ENCODE peak calls at places on chromosomes 3 and 15, in ten cellular contexts. G is tibial nerve; E is esophagus muscularis mucosa; P is effector memory CD4-positive, alpha-beta T cell; Y is K562; J is A673; F is PC-9; U is body of pancreas; N is esophagus squamous epithelium; R is fibroblast of lung. Q is an unnamed sample.

GRCh38 chr3:189320511-189320910 is 148.7 kb downstream of the TPRG1 start:
- DNase-seq in R (no peak), F (no peak), G (no peak), U (no peak), E (no peak), Y (no peak), P (no peak), J (no peak), N (no peak), Q (no peak)

GRCh38 chr3:73508330-73508954 is 116.3 kb downstream of the PDZRN3 start:
- DNase-seq in Y (peak; percentile 60), G (peak; percentile 73), U (peak; percentile 59), F (no peak), R (peak; percentile 57), J (peak; percentile 65), P (no peak), N (no peak), E (peak; percentile 92), Q (peak; percentile 66)

GRCh38 chr15:77393471-77393840 is 26.4 kb downstream of the PEAK1 start:
- DNase-seq in E (no peak), N (no peak), G (no peak), J (no peak), Y (no peak), U (no peak), F (no peak), P (no peak), R (peak; percentile 60), Q (no peak)

GRCh38 chr3:167166594-167167253 is 213.4 kb downstream of the ZBBX start:
- DNase-seq in Y (no peak), J (peak; percentile 31), P (no peak), G (peak; percentile 15), E (no peak), U (no peak), R (peak; percentile 1), N (no peak), F (no peak), Q (no peak)

GRCh38 chr3:13254028-13254951 is 165.8 kb downstream of the NUP210 start:
- DNase-seq in F (no peak), G (no peak), N (no peak), U (no peak), Y (no peak), P (no peak), J (no peak), R (no peak), E (no peak), Q (no peak)

GRCh38 chr3:87771338-87772059 is 287.3 kb downstream of the CGGBP1 start:
- DNase-seq in R (peak; percentile 8), E (no peak), P (no peak), U (peak; percentile 28), Y (peak; percentile 40), F (peak; percentile 39), G (no peak), N (no peak), J (peak; percentile 61), Q (no peak)

GRCh38 chr3:123328851-123329635 is 119.8 kb downstream of the ADCY5 start:
- DNase-seq in U (peak; percentile 84), N (no peak), E (peak; percentile 94), Y (peak; percentile 67), R (peak; percentile 19), J (peak; percentile 63), P (peak; percentile 38), F (peak; percentile 42), G (peak; percentile 88), Q (peak; percentile 81)

GRCh38 chr3:168989396-168989795 is 674.1 kb downstream of the MECOM start:
- DNase-seq in P (no peak), J (no peak), U (no peak), G (no peak), Y (no peak), R (peak; percentile 40), N (no peak), F (no peak), E (no peak), Q (peak; percentile 17)

GRCh38 chr3:11077466-11077865 is 76.8 kb upstream of the HRH1 start:
- DNase-seq in J (no peak), Y (no peak), P (no peak), R (peak; percentile 56), F (no peak), G (no peak), U (no peak), E (no peak), N (no peak), Q (no peak)

GRCh38 chr15:87527416-87527815 is 729.1 kb downstream of the NTRK3 start:
- DNase-seq in F (peak; percentile 58), U (peak; percentile 21), E (no peak), N (no peak), R (peak; percentile 82), Y (no peak), G (no peak), J (no peak), P (no peak), Q (no peak)

GRCh38 chr15:99956820-99957641 is 223.8 kb upstream of the LYSMD4 start:
- DNase-seq in G (no peak), P (no peak), Y (no peak), F (no peak), J (no peak), U (no peak), N (no peak), R (no peak), E (peak; percentile 89), Q (peak; percentile 4)

GRCh38 chr3:136664771-136665170 is 87.4 kb downstream of the STAG1 start:
- DNase-seq in U (no peak), N (no peak), Y (no peak), P (no peak), E (no peak), R (peak; percentile 21), G (no peak), F (no peak), J (no peak), Q (no peak)

GRCh38 chr3:141471160-141471559 is 15.7 kb upstream of the RASA2 start:
- DNase-seq in Y (no peak), G (no peak), F (no peak), U (no peak), E (no peak), J (no peak), N (no peak), R (peak; percentile 65), P (no peak), Q (no peak)

GRCh38 chr3:20320489-20320888 is 134.5 kb upstream of the SGO1 start:
- DNase-seq in N (no peak), J (no peak), R (no peak), E (no peak), F (peak; percentile 60), G (no peak), U (peak; percentile 52), P (no peak), Y (no peak), Q (no peak)

DNA sequence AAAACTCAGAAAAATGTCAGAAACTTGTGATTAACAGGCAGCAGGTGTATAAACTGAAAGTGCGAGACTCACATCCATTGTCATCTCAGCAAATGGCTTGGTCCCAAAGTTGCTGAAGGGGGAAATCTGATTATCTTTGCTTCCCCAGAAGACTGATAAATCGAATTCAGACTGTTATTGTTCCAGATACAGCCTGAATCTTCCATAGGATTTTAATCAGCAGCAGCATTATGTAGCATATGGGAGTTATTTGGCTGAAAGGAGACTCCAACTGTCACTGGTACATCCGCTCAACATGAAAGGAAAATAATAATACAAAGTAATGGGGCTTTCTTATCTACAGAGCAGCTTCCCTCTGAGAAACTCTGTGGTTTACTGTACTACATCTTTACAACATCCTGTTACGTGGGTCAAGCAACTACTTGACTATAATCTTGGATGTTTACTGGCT is 550.4 kb upstream of the CCDC54 start:
- DNase-seq in U (no peak), G (no peak), N (no peak), R (peak; percentile 78), P (no peak), F (no peak), E (no peak), Y (no peak), J (peak; percentile 65), Q (no peak)
- H3K4me1 ChIP-seq in U (no peaks in the 10 kb centered on the region), G (peaks cover 34% of the 10 kb centered on the region), N (no peaks in the 10 kb centered on the region), R (no peaks in the 10 kb centered on the region), P (no peaks in the 10 kb centered on the region), F (no peaks in the 10 kb centered on the region), E (peaks cover 11% of the 10 kb centered on the region), Y (no peaks in the 10 kb centered on the region), J (peaks cover 31% of the 10 kb centered on the region), Q (no peaks in the 10 kb centered on the region)

DNA sequence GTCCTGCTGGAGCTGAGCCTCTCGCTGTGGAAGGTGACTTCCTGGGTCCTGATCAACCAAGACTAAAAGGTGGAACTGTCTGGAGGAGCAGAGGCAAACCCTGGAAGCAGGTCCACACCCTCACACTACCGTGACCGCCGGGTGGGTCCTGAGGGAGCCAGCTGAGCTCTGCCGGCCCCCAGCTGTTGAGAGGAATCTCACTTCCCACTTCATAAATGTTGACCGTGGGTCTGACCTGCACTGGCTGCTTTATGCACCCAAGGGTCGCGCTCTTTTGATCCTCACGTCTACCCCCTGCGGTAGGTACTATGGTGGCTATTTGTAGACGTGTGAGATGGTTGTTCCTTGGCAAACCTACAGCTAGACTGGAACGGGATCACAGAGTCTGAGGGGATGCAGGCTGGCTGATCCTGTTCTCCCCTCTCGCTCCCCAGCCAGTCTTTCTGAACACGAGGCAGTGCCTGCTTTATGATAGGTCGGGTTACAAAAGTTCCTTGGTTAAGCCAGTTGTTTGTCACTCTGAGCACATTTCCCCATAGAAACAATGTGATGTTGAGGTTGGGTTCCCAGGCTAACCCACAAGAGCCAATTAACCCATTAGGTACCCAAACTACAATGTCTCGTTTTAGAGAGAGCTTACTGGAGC is 113.0 kb upstream of the ETV5 start:
- DNase-seq in U (no peak), Y (no peak), E (no peak), J (no peak), G (no peak), P (no peak), R (no peak), F (no peak), N (no peak), Q (no peak)
- H3K4me1 ChIP-seq in U (peaks cover 8% of the 10 kb centered on the region), Y (peaks cover 4% of the 10 kb centered on the region), E (peaks cover 31% of the 10 kb centered on the region), J (peaks cover 11% of the 10 kb centered on the region), G (peaks cover 16% of the 10 kb centered on the region), P (no peaks in the 10 kb centered on the region), R (no peaks in the 10 kb centered on the region), F (peaks cover 3% of the 10 kb centered on the region), N (no peaks in the 10 kb centered on the region), Q (no peaks in the 10 kb centered on the region)

GRCh38 chr15:62903437-62903836 is 139.1 kb upstream of the TPM1 start:
- DNase-seq in E (no peak), U (no peak), F (no peak), Y (no peak), R (no peak), P (no peak), G (no peak), J (no peak), N (no peak), Q (no peak)
- H3K4me1 ChIP-seq in E (peaks cover 78% of the 10 kb centered on the region), U (peaks cover 46% of the 10 kb centered on the region), F (peaks cover 29% of the 10 kb centered on the region), Y (no peaks in the 10 kb centered on the region), R (no peaks in the 10 kb centered on the region), P (no peaks in the 10 kb centered on the region), G (peaks cover 18% of the 10 kb centered on the region), J (no peaks in the 10 kb centered on the region), N (no peaks in the 10 kb centered on the region), Q (no peaks in the 10 kb centered on the region)

GRCh38 chr15:90570643-90571042 is 40.9 kb downstream of the CRTC3 start:
- DNase-seq in N (no peak), P (no peak), G (no peak), U (no peak), R (no peak), F (no peak), Y (no peak), J (no peak), E (no peak), Q (no peak)

GRCh38 chr15:90576711-90577389 is 47.1 kb downstream of the CRTC3 start:
- DNase-seq in G (no peak), J (no peak), E (no peak), N (no peak), R (no peak), U (no peak), F (no peak), P (no peak), Y (peak; percentile 44), Q (no peak)

GRCh38 chr15:90571063-90571541 is 41.4 kb downstream of the CRTC3 start:
- DNase-seq in J (no peak), U (no peak), F (no peak), R (peak; percentile 21), N (no peak), Y (peak; percentile 84), E (no peak), P (no peak), G (peak; percentile 46), Q (no peak)

GRCh38 chr15:90572893-90573292 is 43.2 kb downstream of the CRTC3 start:
- DNase-seq in G (no peak), E (no peak), P (no peak), N (no peak), R (no peak), J (no peak), Y (no peak), U (no peak), F (no peak), Q (no peak)
- H3K4me1 ChIP-seq in G (peaks cover 21% of the 10 kb centered on the region), E (peaks cover 21% of the 10 kb centered on the region), P (peaks cover 12% of the 10 kb centered on the region), N (no peaks in the 10 kb centered on the region), R (peaks cover 2% of the 10 kb centered on the region), J (no peaks in the 10 kb centered on the region), Y (peaks cover 26% of the 10 kb centered on the region), U (no peaks in the 10 kb centered on the region), F (no peaks in the 10 kb centered on the region), Q (no peaks in the 10 kb centered on the region)

Q was measured in uterus.